ENCODE peak calls at places on chromosomes 1 and 21, in six cellular contexts. One of them, this sample, is unnamed.

GRCh38 chr1:53104289-53104913 is 38.0 kb downstream of the SLC1A7 start:
- DNase-seq in cardiac muscle cell: peak; percentile 87
- DNase-seq in A549: no peak
- DNase-seq in stomach: no peak
- DNase-seq in tibial nerve: no peak
- DNase-seq in GM23338: no peak
- DNase-seq in this sample: no peak

GRCh38 chr1:33247537-33247936 is 8.8 kb upstream of the ZNF362 start:
- DNase-seq in cardiac muscle cell: no peak
- DNase-seq in A549: no peak
- DNase-seq in stomach: no peak
- DNase-seq in tibial nerve: no peak
- DNase-seq in GM23338: no peak
- DNase-seq in this sample: no peak

GRCh38 chr1:233010164-233010563 is 59.8 kb downstream of the NTPCR start:
- DNase-seq in cardiac muscle cell: no peak
- DNase-seq in A549: no peak
- DNase-seq in stomach: no peak
- DNase-seq in tibial nerve: no peak
- DNase-seq in GM23338: no peak
- DNase-seq in this sample: no peak

GRCh38 chr1:232705815-232706575 is 76.1 kb upstream of the SIPA1L2 start:
- DNase-seq in cardiac muscle cell: peak; percentile 85
- DNase-seq in A549: no peak
- DNase-seq in stomach: no peak
- DNase-seq in tibial nerve: no peak
- DNase-seq in GM23338: no peak
- DNase-seq in this sample: no peak

GRCh38 chr1:202701200-202701599 is 9.1 kb downstream of the SYT2 start:
- DNase-seq in cardiac muscle cell: no peak
- DNase-seq in A549: no peak
- DNase-seq in stomach: no peak
- DNase-seq in tibial nerve: no peak
- DNase-seq in GM23338: no peak
- DNase-seq in this sample: no peak

GRCh38 chr1:204826970-204827369 is 43.7 kb upstream of the NFASC start:
- DNase-seq in cardiac muscle cell: peak; percentile 9
- DNase-seq in A549: peak; percentile 50
- DNase-seq in stomach: no peak
- DNase-seq in tibial nerve: no peak
- DNase-seq in GM23338: peak; percentile 91
- DNase-seq in this sample: peak; percentile 38

GRCh38 chr1:59006309-59006698 is 222.5 kb upstream of the JUN start:
- DNase-seq in cardiac muscle cell: no peak
- DNase-seq in A549: no peak
- DNase-seq in stomach: no peak
- DNase-seq in tibial nerve: no peak
- DNase-seq in GM23338: no peak
- DNase-seq in this sample: no peak

GRCh38 chr1:23168079-23168461 is 586 bp downstream of the LUZP1 start:
- DNase-seq in cardiac muscle cell: no peak
- DNase-seq in A549: no peak
- DNase-seq in stomach: no peak
- DNase-seq in tibial nerve: no peak
- DNase-seq in GM23338: no peak
- DNase-seq in this sample: peak; percentile 65

GRCh38 chr1:2538872-2539271 is 8.8 kb upstream of the HES5 start:
- DNase-seq in cardiac muscle cell: no peak
- DNase-seq in A549: no peak
- DNase-seq in stomach: no peak
- DNase-seq in tibial nerve: no peak
- DNase-seq in GM23338: no peak
- DNase-seq in this sample: no peak

GRCh38 chr1:229221106-229222019 is 49.5 kb upstream of the RAB4A start:
- DNase-seq in cardiac muscle cell: peak; percentile 88
- DNase-seq in A549: peak; percentile 95
- DNase-seq in stomach: peak; percentile 76
- DNase-seq in tibial nerve: no peak
- DNase-seq in GM23338: no peak
- DNase-seq in this sample: peak; percentile 87

GRCh38 chr1:243903904-243904303 is 53.9 kb upstream of the AKT3 start:
- DNase-seq in cardiac muscle cell: peak; percentile 49
- DNase-seq in A549: no peak
- DNase-seq in stomach: no peak
- DNase-seq in tibial nerve: no peak
- DNase-seq in GM23338: peak; percentile 53
- DNase-seq in this sample: no peak

GRCh38 chr1:68791800-68792199 is 294.9 kb upstream of the DEPDC1 start:
- DNase-seq in cardiac muscle cell: no peak
- DNase-seq in A549: no peak
- DNase-seq in stomach: no peak
- DNase-seq in tibial nerve: no peak
- DNase-seq in GM23338: peak; percentile 34
- DNase-seq in this sample: no peak

GRCh38 chr1:174713796-174714195 is 266.0 kb downstream of the GPR52 start:
- DNase-seq in cardiac muscle cell: peak; percentile 2
- DNase-seq in A549: no peak
- DNase-seq in stomach: no peak
- DNase-seq in tibial nerve: no peak
- DNase-seq in GM23338: no peak
- DNase-seq in this sample: no peak

GRCh38 chr1:221394011-221394544 is 347.8 kb downstream of the DUSP10 start:
- DNase-seq in cardiac muscle cell: peak; percentile 21
- DNase-seq in A549: peak; percentile 32
- DNase-seq in stomach: no peak
- DNase-seq in tibial nerve: no peak
- DNase-seq in GM23338: no peak
- DNase-seq in this sample: no peak

GRCh38 chr1:153728305-153729066 is 636 bp downstream of the INTS3 start:
- DNase-seq in cardiac muscle cell: peak; percentile 71
- DNase-seq in A549: peak; percentile 54
- DNase-seq in stomach: no peak
- DNase-seq in tibial nerve: no peak
- DNase-seq in GM23338: peak; percentile 86
- DNase-seq in this sample: peak; percentile 62

GRCh38 chr1:26336477-26337205 is 17.3 kb downstream of the CRYBG2 start:
- DNase-seq in cardiac muscle cell: peak; percentile 42
- DNase-seq in A549: peak; percentile 72
- DNase-seq in stomach: peak; percentile 97
- DNase-seq in tibial nerve: no peak
- DNase-seq in GM23338: peak; percentile 92
- DNase-seq in this sample: peak; percentile 92

GRCh38 chr1:107110346-107110745 is 30.5 kb upstream of the NTNG1 start:
- DNase-seq in cardiac muscle cell: no peak
- DNase-seq in A549: no peak
- DNase-seq in stomach: no peak
- DNase-seq in tibial nerve: no peak
- DNase-seq in GM23338: peak; percentile 8
- DNase-seq in this sample: no peak

DNA sequence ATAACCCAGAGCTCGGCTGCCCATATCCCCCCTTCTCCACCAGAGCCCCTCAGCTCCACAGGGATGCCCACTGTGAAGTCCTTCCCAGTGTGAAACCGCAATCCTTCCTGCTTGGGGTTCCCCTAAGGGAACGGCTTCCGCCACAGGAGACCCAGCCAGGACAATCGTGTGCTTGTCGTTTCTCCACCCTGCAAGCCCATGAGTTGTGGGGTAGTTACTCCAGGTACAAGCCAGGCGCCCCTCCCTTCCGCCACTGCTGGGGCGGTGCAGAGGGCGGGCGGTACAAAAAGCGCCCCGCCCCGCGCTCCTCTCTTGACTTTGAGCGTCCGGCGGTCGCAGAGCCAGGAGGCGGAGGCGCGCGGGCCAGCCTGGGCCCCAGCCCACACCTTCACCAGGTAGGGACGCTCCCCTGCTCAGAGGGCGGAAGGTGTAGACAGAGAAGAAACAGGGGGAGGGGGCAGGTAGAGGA is at the start of gene TINAGL1:
- DNase-seq in cardiac muscle cell: no peak
- DNase-seq in A549: no peak
- DNase-seq in stomach: peak; percentile 91
- DNase-seq in tibial nerve: no peak
- DNase-seq in GM23338: peak; percentile 92
- DNase-seq in this sample: no peak
- H3K4me3 ChIP-seq in cardiac muscle cell: no peak within 1 kb of the TSS
- H3K4me3 ChIP-seq in A549: no peak within 1 kb of the TSS
- H3K4me3 ChIP-seq in stomach: peak within 1 kb of the TSS; percentile 67
- H3K4me3 ChIP-seq in tibial nerve: peak within 1 kb of the TSS; percentile 55
- H3K4me3 ChIP-seq in GM23338: peak within 1 kb of the TSS; percentile 49
- H3K4me3 ChIP-seq in this sample: peak within 1 kb of the TSS; percentile 28

GRCh38 chr1:172588296-172589291 is 55.6 kb downstream of the SUCO start:
- DNase-seq in cardiac muscle cell: peak; percentile 89
- DNase-seq in A549: peak; percentile 30
- DNase-seq in stomach: no peak
- DNase-seq in tibial nerve: no peak
- DNase-seq in GM23338: no peak
- DNase-seq in this sample: no peak
- H3K27ac ChIP-seq in cardiac muscle cell: no peak overlapping the region
- H3K27ac ChIP-seq in A549: peak overlapping the region; percentile 18
- H3K27ac ChIP-seq in stomach: peak overlapping the region; percentile 29
- H3K27ac ChIP-seq in tibial nerve: no peak overlapping the region
- H3K27ac ChIP-seq in GM23338: no peak overlapping the region
- H3K27ac ChIP-seq in this sample: no peak overlapping the region

DNA sequence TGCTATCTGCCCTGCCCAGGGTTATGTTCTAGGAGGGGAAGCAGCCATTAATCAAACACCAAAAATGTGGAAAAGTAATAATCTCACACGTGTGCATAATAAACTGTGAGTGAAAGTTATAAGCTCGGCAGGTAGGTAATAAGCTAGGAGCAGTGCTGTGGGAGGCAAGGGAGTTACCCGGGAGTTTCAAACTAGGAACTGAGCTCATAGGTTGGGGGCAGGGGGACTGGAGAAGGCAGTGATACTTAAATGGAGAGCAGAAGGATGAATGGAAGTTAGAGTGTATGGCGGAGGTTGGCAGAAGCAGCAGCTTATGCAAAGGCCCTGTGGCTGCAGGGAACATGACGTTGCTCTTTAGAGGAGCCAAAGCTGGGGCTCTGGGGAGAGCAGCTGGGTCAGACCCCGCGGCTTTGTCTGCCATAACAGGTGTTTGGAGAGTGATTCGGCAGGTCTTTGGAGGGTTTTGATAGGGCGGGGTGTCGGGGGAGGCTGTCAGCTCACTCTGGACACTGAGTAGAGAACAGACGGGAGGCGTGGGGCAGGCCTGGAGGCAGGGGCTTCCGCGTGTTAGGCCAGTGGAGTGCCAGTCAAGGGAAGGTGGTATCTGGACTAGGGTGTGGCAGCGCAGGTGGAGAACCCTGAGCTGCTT is 20.0 kb downstream of the PTPRF start:
- DNase-seq in cardiac muscle cell: no peak
- DNase-seq in A549: no peak
- DNase-seq in stomach: no peak
- DNase-seq in tibial nerve: no peak
- DNase-seq in GM23338: peak; percentile 27
- DNase-seq in this sample: no peak
- H3K4me3 ChIP-seq in cardiac muscle cell: peak overlapping the region; percentile 12
- H3K4me3 ChIP-seq in A549: no peak overlapping the region
- H3K4me3 ChIP-seq in stomach: peak overlapping the region; percentile 43
- H3K4me3 ChIP-seq in tibial nerve: peak overlapping the region; percentile 39
- H3K4me3 ChIP-seq in GM23338: peak overlapping the region; percentile 56
- H3K4me3 ChIP-seq in this sample: peak overlapping the region; percentile 51

DNA sequence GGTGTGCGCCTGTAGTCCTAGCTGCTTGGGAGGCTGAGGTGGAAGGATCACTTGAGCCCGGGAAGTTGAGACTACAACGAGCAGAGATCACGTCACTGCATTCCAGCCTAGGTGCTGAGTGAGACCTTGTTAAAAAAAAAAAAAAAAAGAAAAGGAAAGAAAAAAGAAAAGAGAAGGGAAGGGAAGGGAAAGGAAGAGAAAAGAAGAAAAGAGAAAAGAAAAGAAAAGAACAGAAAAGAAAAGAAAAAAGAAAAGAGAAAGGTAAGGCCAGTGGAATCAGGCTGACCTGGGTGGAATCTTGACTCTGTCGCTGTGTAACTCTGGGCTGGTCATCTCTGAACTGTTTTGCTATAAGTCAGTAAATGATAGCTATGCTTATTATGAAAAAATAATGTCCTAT is 33.7 kb upstream of the KIRREL1 start:
- DNase-seq in cardiac muscle cell: no peak
- DNase-seq in A549: no peak
- DNase-seq in stomach: no peak
- DNase-seq in tibial nerve: no peak
- DNase-seq in GM23338: no peak
- DNase-seq in this sample: no peak
- H3K27ac ChIP-seq in cardiac muscle cell: no peak overlapping the region
- H3K27ac ChIP-seq in A549: no peak overlapping the region
- H3K27ac ChIP-seq in stomach: no peak overlapping the region
- H3K27ac ChIP-seq in tibial nerve: no peak overlapping the region
- H3K27ac ChIP-seq in GM23338: no peak overlapping the region
- H3K27ac ChIP-seq in this sample: no peak overlapping the region

GRCh38 chr21:42466700-42467612 is 29.1 kb downstream of the RSPH1 start:
- DNase-seq in cardiac muscle cell: peak; percentile 37
- DNase-seq in A549: peak; percentile 19
- DNase-seq in stomach: no peak
- DNase-seq in tibial nerve: no peak
- DNase-seq in GM23338: peak; percentile 60
- DNase-seq in this sample: peak; percentile 56
- H3K4me3 ChIP-seq in cardiac muscle cell: no peak overlapping the region
- H3K4me3 ChIP-seq in A549: no peak overlapping the region
- H3K4me3 ChIP-seq in stomach: no peak overlapping the region
- H3K4me3 ChIP-seq in tibial nerve: no peak overlapping the region
- H3K4me3 ChIP-seq in GM23338: no peak overlapping the region
- H3K4me3 ChIP-seq in this sample: no peak overlapping the region

DNA sequence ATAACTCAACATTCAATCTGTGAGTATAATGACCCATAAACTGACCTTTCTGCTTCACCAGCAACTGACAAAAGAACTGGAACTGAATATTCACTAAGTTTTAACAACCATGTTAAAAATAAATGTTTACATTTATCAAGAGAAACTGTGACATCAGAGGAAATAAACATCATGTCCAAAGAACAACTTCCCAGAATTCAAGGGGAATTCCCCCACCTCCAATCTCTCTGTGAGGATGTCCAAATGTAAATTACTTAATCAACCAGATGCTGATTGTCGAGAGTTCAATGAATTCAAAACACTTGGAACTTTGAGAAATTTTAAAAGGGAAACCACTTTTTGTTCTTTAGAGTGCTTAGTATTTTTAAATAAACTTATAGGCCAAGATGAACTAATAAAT is 365.6 kb upstream of the ADGRL2 start:
- DNase-seq in cardiac muscle cell: peak; percentile 32
- DNase-seq in A549: no peak
- DNase-seq in stomach: no peak
- DNase-seq in tibial nerve: no peak
- DNase-seq in GM23338: no peak
- DNase-seq in this sample: no peak
- H3K27ac ChIP-seq in cardiac muscle cell: no peak overlapping the region
- H3K27ac ChIP-seq in A549: no peak overlapping the region
- H3K27ac ChIP-seq in stomach: no peak overlapping the region
- H3K27ac ChIP-seq in tibial nerve: no peak overlapping the region
- H3K27ac ChIP-seq in GM23338: no peak overlapping the region
- H3K27ac ChIP-seq in this sample: no peak overlapping the region

GRCh38 chr1:39142394-39143060 is 62.0 kb upstream of the MACF1 start:
- DNase-seq in cardiac muscle cell: no peak
- DNase-seq in A549: no peak
- DNase-seq in stomach: peak; percentile 51
- DNase-seq in tibial nerve: no peak
- DNase-seq in GM23338: peak; percentile 78
- DNase-seq in this sample: no peak
- H3K4me3 ChIP-seq in cardiac muscle cell: no peak overlapping the region
- H3K4me3 ChIP-seq in A549: no peak overlapping the region
- H3K4me3 ChIP-seq in stomach: no peak overlapping the region
- H3K4me3 ChIP-seq in tibial nerve: no peak overlapping the region
- H3K4me3 ChIP-seq in GM23338: peak overlapping the region; percentile 18
- H3K4me3 ChIP-seq in this sample: no peak overlapping the region